ENCODE peak calls at places on chromosomes 5 and 9, in four cellular contexts. Q is H1, J is IMR-90, W is sigmoid colon. L is an unnamed sample.
A peak's percentile ranks its signal among the peaks of the same experiment; 100 is the strongest.

GRCh38 chr9:114228034-114228808 is 72.9 kb downstream of the COL27A1 start:
- DNase-seq in Q (no peak), W (no peak), J (no peak), L (no peak)

GRCh38 chr5:126265917-126266316 is 157.3 kb upstream of the GRAMD2B start:
- DNase-seq in W (no peak), Q (no peak), J (no peak), L (no peak)

GRCh38 chr5:177507596-177508216 is 1.9 kb downstream of the DOK3 start:
- DNase-seq in Q (no peak), W (no peak), J (no peak), L (no peak)

GRCh38 chr5:35803221-35803651 is 53.5 kb upstream of the IL7R start:
- DNase-seq in J (peak; percentile 79), W (peak; percentile 66), Q (peak; percentile 51), L (no peak)

GRCh38 chr5:170774831-170775230 is 8.7 kb upstream of the GABRP start:
- DNase-seq in J (no peak), Q (no peak), W (no peak), L (no peak)

GRCh38 chr5:113361701-113362100 is 73.1 kb downstream of the TSSK1B start:
- DNase-seq in Q (no peak), W (no peak), J (no peak), L (no peak)

GRCh38 chr5:39520232-39520572 is 95.4 kb upstream of the DAB2 start:
- DNase-seq in Q (no peak), W (no peak), J (peak; percentile 95), L (no peak)

GRCh38 chr5:80711938-80712337 is 57.2 kb upstream of the DHFR start:
- DNase-seq in J (peak; percentile 34), Q (no peak), W (no peak), L (no peak)

GRCh38 chr9:114180701-114181582 is 25.6 kb downstream of the COL27A1 start:
- DNase-seq in W (peak; percentile 74), Q (no peak), J (peak; percentile 62), L (no peak)

GRCh38 chr5:160209917-160210316 is 19.4 kb upstream of the FABP6 start:
- DNase-seq in W (no peak), Q (no peak), J (no peak), L (no peak)

GRCh38 chr5:172939561-172939960 is 19.7 kb upstream of the RPL26L1 start:
- DNase-seq in Q (no peak), J (peak; percentile 39), W (no peak), L (no peak)

GRCh38 chr5:122877518-122877917 is 32.1 kb downstream of the SNX24 start:
- DNase-seq in J (no peak), Q (no peak), W (no peak), L (no peak)

GRCh38 chr9:134589748-134590147 is 51.9 kb upstream of the COL5A1 start:
- DNase-seq in W (no peak), J (no peak), Q (no peak), L (no peak)

GRCh38 chr9:103037508-103038477 is 42.7 kb downstream of the CYLC2 start:
- DNase-seq in W (no peak), J (no peak), Q (no peak), L (no peak)

GRCh38 chr9:105313238-105313637 is 68.8 kb downstream of the SLC44A1 start:
- DNase-seq in Q (no peak), J (no peak), W (no peak), L (no peak)

GRCh38 chr9:34547960-34548603 is 25.3 kb upstream of the ENHO start:
- DNase-seq in J (peak; percentile 51), W (peak; percentile 85), Q (peak; percentile 89), L (no peak)

GRCh38 chr9:110775724-110776123 is 107.1 kb downstream of the MUSK start:
- DNase-seq in Q (no peak), W (no peak), J (no peak), L (no peak)

GRCh38 chr5:5330723-5331530 is 91.5 kb upstream of the ICE1 start:
- DNase-seq in W (no peak), Q (no peak), J (no peak), L (no peak)

GRCh38 chr5:40665902-40666301 is 13.8 kb upstream of the PTGER4 start:
- DNase-seq in J (no peak), Q (no peak), W (no peak), L (no peak)

GRCh38 chr9:12813960-12814876 is 39.4 kb downstream of the LURAP1L start:
- DNase-seq in J (peak; percentile 100), W (peak; percentile 87), Q (no peak), L (no peak)

GRCh38 chr9:126722252-126722921 is 82.5 kb upstream of the ZBTB43 start:
- DNase-seq in J (no peak), Q (peak; percentile 93), W (peak; percentile 90), L (no peak)
- H3K27ac ChIP-seq in J (no peak overlapping the region), Q (no peak overlapping the region), W (peak overlapping the region; percentile 62), L (peak overlapping the region; percentile 68)

GRCh38 chr5:55226934-55227737 is at the start of gene MCIDAS:
- DNase-seq in J (peak; percentile 6), W (no peak), Q (peak; percentile 86), L (no peak)

GRCh38 chr5:55226027-55226933 is 835 bp downstream of the MCIDAS start:
- DNase-seq in J (peak; percentile 16), Q (peak; percentile 92), W (no peak), L (no peak)

GRCh38 chr5:55225346-55225745 is 1.8 kb downstream of the MCIDAS start:
- DNase-seq in W (no peak), J (no peak), Q (no peak), L (no peak)

GRCh38 chr5:55230086-55230629 is 3.0 kb upstream of the MCIDAS start:
- DNase-seq in W (no peak), J (no peak), Q (peak; percentile 26), L (no peak)

GRCh38 chr5:55227738-55228430 is 769 bp upstream of the MCIDAS start:
- DNase-seq in J (no peak), Q (no peak), W (no peak), L (no peak)
- H3K4me3 ChIP-seq in J (no peak overlapping the region), Q (peak overlapping the region; percentile 61), W (peak overlapping the region; percentile 39), L (peak overlapping the region; percentile 27)

GRCh38 chr5:142326480-142326938 is 1.7 kb upstream of the SPRY4 start:
- DNase-seq in Q (no peak), J (no peak), W (no peak), L (no peak)
- TF ChIP-seq POLR2A in Q (no peak), J (peak; percentile 10), W (no peak), L (no peak)

DNA sequence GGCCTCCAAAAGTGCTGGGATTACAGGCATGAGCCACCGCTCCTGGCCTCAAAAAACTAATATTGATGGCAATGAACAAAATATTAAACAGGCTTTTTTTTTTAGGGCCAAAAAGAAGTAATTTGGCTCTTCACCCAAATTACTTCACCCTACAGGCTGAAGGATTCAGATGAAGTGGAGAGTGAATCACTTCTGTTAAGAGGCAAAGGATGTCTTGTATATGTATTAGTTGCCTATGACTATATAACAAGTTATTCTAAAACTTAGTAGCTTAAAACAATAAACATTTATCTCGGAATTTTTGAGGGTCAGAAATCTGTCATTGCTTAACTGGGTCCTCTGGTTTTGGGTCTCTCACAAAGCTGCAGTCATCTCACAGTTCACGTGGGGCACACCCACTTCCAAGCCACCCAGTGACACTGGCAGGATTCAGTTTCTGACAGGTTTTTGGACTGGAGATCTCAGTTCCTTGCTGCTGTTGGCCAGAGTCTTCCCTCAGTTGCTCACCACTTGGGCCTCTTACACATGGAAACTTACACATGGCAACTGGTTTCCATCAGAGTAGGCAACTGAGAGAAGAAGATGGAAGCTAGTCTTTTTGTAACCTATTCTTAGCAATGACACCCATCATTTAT is 66.7 kb downstream of the IQGAP2 start:
- DNase-seq in W (no peak), J (peak; percentile 6), Q (no peak), L (no peak)
- H3K27ac ChIP-seq in W (no peak overlapping the region), J (no peak overlapping the region), Q (no peak overlapping the region), L (no peak overlapping the region)